ENCODE peak calls at places on chromosomes 4 and X, in four cellular contexts. R, H, S and X are unnamed samples.

GRCh38 chrX:8887004-8887403 is 85.8 kb upstream of the FAM9A start:
- DNase-seq in H (no peak), S (no peak), R (no peak), X (no peak)

GRCh38 chr4:99300934-99301333 is 10.1 kb upstream of the ADH1A start:
- DNase-seq in S (peak), R (no peak), H (no peak), X (no peak)

GRCh38 chr4:4569036-4569435 is 27.2 kb upstream of the STX18 start:
- DNase-seq in H (no peak), S (peak), R (no peak), X (no peak)

GRCh38 chr4:156824451-156825060 is 147.0 kb downstream of the PDGFC start:
- DNase-seq in H (no peak), R (no peak), S (no peak), X (no peak)

GRCh38 chr4:125582302-125582701 is 267.5 kb downstream of the FAT4 start:
- DNase-seq in H (no peak), R (no peak), S (peak), X (no peak)

GRCh38 chr4:162410854-162411253 is 247.1 kb upstream of the FSTL5 start:
- DNase-seq in R (no peak), H (no peak), S (no peak), X (no peak)

GRCh38 chr4:4559596-4559995 is 17.7 kb upstream of the STX18 start:
- DNase-seq in H (no peak), S (no peak), R (no peak), X (no peak)

GRCh38 chr4:42151568-42152506 is 618 bp downstream of the BEND4 start:
- DNase-seq in R (peak), H (no peak), S (no peak), X (peak)

GRCh38 chrX:116272881-116273280 is 102.3 kb downstream of the AGTR2 start:
- DNase-seq in R (no peak), H (no peak), S (no peak), X (no peak)

GRCh38 chr4:138952405-138952804 is 63.2 kb upstream of the NOCT start:
- DNase-seq in R (peak), S (peak), H (no peak), X (peak)

GRCh38 chr4:73443224-73443623 is 7.2 kb downstream of the AFP start:
- DNase-seq in R (no peak), H (no peak), S (no peak), X (no peak)

GRCh38 chrX:6683353-6683752 is 148.4 kb upstream of the VCX3A start:
- DNase-seq in R (no peak), S (no peak), H (no peak), X (no peak)

GRCh38 chr4:37157403-37158167 is 87.0 kb upstream of the NWD2 start:
- DNase-seq in R (no peak), H (no peak), S (no peak), X (no peak)